ENCODE peak calls at places on chromosomes 5 and 9, in eight cellular contexts. Z is cardiac fibroblast, Y is neural crest cell, C is type B pancreatic cell, X is AG04450, I is heart right ventricle, T is fibroblast of lung, U is spleen. R is an unnamed sample.

GRCh38 chr5:168002116-168002515 is 289.3 kb upstream of the WWC1 start:
- DNase-seq in Y (no peak), T (no peak), U (no peak), I (no peak), X (no peak), C (no peak), Z (no peak), R (no peak)

GRCh38 chr5:154162475-154163217 is 27.9 kb upstream of the GALNT10 start:
- DNase-seq in Z (no peak), U (no peak), Y (no peak), I (no peak), X (no peak), C (no peak), T (no peak), R (no peak)

GRCh38 chr9:97557606-97558095 is 56.2 kb downstream of the TMOD1 start:
- DNase-seq in U (peak), I (peak), Z (peak), T (no peak), X (no peak), Y (no peak), C (no peak), R (no peak)

GRCh38 chr9:71629816-71630215 is 138.5 kb downstream of the CEMIP2 start:
- DNase-seq in I (no peak), Y (no peak), U (no peak), C (no peak), X (no peak), Z (no peak), T (no peak), R (no peak)

GRCh38 chr9:124202447-124202971 is 55.2 kb upstream of the NEK6 start:
- DNase-seq in I (peak), T (peak), X (no peak), C (no peak), Z (no peak), U (peak), Y (no peak), R (no peak)

GRCh38 chr5:31864015-31864414 is 225.1 kb downstream of the PDZD2 start:
- DNase-seq in T (no peak), C (no peak), U (no peak), Z (no peak), I (no peak), X (no peak), Y (no peak), R (no peak)

GRCh38 chr9:83219154-83219923 is 156.4 kb upstream of the RASEF start:
- DNase-seq in U (peak), X (no peak), C (peak), Z (peak), T (peak), I (peak), Y (peak), R (no peak)

GRCh38 chr5:35436441-35437057 is 181.1 kb upstream of the SPEF2 start:
- DNase-seq in C (no peak), X (no peak), Y (peak), Z (peak), U (no peak), T (peak), I (no peak), R (no peak)

GRCh38 chr5:74201334-74202081 is 439.0 kb downstream of the ENC1 start:
- DNase-seq in X (no peak), C (no peak), T (peak), Z (peak), Y (no peak), I (peak), U (no peak), R (no peak)

GRCh38 chr5:119336262-119336661 is 19.6 kb upstream of the TNFAIP8 start:
- DNase-seq in Z (no peak), Y (no peak), U (no peak), C (no peak), I (no peak), X (no peak), T (no peak), R (no peak)
- TF ChIP-seq CTCF in Z (no peak), Y (no peak), U (no peak), C (no peak), I (no peak), X (no peak), T (no peak), R (no peak)

GRCh38 chr5:52800394-52801213 is 12.9 kb downstream of the ITGA1 start:
- DNase-seq in I (peak), T (peak), C (no peak), X (no peak), U (peak), Z (peak), Y (peak), R (peak)
- TF ChIP-seq CTCF in I (no peak), T (no peak), C (peak), X (peak), U (no peak), Z (peak), Y (peak), R (peak)

DNA sequence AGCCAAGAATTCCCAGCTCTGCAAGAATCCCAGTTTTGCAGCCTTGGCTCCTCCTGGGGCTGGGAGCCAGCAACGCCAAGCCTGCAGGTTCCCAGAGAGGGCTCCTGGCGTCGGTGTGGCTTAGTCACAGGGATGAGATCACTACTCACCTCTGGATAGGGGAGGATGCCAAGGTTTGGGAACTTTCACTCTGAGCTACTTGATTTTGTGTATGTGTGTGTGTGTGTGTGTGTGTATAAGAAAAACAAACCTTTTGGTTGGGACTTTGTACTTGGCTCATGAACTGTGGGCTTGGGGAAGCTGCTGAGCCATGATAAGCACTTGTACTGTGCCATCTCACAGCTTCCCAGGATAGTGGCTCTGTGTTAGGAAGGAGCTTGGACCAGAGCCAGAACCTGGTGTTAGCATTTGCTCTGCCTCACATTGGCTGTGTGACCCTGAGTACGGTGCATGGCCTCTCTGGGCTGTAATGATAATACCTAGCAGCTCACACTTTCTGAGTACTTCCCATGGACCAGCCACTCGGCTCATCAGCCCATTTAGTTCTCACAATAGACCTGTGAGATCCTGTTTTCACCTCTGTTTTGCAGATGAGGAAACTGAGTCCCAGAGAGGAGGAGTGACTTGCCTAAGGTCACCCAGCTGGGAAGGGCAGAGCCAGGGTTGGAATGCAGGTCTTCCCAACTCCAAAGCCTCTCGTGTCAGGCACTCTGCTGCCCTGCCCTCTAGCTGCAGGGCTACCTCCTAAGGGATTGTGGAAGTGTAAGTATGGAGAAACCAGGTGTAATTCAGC is 41.4 kb upstream of the DAB2IP start:
- DNase-seq in Z (peak), T (peak), X (peak), I (peak), C (no peak), Y (no peak), U (no peak), R (no peak)
- TF ChIP-seq CTCF in Z (no peak), T (peak), X (no peak), I (no peak), C (no peak), Y (no peak), U (no peak), R (no peak)

DNA sequence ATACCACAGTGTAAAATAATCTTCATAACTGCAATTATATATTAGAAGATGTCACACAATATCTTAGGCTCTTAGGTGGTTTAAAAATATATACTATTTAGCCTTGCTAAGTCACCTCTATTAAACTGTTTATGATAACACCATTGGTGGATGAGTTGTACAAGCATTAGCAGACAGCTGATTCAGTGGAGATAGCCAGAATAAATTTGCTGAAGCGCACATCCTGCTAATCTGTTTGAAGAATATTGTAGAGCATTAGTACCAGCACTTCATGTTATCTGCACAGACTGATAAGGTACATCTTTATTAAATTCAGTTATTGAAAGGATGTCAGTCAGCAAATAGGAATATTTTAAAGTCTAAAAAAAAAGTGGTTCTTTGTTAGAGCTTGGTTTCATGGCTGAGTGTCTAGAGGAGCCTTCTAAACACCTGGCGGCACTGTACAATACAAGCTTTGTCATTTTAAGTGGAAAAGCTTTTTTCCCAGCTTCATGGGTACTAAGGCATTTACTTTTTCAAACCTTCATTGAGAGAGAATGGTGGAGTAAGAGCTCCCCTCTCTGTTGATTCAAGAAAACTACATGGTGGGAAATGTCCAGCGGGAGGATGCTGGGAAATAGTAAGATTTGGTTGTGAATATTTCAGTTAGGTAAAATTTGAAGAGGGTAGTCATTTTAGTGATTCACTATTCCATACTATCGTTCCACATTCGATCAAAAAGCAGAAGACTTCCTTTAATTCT is 275.1 kb downstream of the SLF1 start:
- DNase-seq in C (no peak), Y (no peak), T (peak), I (no peak), Z (peak), X (no peak), U (no peak), R (no peak)
- TF ChIP-seq CTCF in C (peak), Y (peak), T (peak), I (peak), Z (peak), X (peak), U (no peak), R (peak)

DNA sequence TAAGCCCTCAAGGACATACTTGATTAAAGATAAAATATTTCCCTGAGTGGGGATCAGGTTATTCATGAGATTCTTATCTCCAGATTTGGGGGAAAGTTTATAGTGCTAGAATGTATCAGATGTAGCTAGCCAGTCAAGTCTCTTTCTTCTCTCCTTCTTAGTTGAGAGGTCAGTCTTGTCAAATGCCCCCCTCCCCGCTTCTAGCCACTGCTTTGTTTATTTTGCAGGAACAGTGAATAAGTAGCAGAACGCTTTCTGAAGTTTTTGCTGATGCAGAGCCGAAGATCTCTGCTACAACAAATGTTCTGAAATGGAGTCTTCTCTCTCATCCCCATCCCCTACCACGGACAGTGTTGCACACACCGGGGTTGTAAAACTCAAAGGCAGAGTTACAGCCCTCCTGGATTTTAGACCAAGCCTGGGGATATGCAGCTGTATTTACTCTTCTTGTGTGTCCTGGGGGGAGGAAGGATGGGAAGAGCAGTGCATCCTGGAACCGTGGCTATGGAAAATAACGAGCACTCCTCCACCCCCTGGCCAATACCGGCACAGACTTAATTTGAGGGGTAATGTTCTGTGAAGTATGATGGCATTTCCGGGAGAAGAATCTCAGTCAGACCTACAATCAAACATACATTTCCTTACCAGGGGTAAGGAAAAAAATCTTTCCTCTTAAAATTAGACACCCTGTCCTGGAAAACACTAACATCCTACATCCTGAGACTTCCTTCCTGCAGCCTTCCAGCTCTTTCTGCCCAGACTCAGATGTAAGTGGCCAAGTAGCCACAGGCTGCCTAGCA is 10.7 kb upstream of the ERMP1 start:
- DNase-seq in T (peak), X (no peak), U (no peak), C (no peak), Z (peak), Y (no peak), I (no peak), R (no peak)
- TF ChIP-seq CTCF in T (no peak), X (no peak), U (no peak), C (no peak), Z (no peak), Y (no peak), I (no peak), R (peak)

DNA sequence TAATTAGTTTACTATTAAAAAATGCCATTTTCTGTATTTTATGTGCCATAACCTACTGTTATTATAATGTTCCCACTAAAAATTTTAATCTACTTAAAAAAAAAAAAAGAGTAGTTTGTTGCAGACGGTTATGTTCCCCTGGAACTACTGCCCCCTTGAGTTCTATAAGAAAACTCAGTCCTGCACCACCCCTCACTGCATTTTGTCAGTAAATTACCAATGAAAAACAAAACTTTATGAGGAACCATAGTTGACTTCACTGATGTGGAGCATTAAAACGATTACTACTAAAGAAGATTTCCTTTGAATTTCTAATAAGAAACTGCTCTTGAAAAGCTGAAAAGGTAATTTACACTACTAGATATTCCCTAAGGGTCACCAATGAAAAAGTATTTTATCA is 288.7 kb downstream of the FBXL17 start:
- DNase-seq in Z (peak), C (no peak), U (no peak), Y (no peak), I (no peak), X (peak), T (peak), R (no peak)
- TF ChIP-seq CTCF in Z (peak), C (peak), U (no peak), Y (peak), I (peak), X (peak), T (peak), R (peak)

DNA sequence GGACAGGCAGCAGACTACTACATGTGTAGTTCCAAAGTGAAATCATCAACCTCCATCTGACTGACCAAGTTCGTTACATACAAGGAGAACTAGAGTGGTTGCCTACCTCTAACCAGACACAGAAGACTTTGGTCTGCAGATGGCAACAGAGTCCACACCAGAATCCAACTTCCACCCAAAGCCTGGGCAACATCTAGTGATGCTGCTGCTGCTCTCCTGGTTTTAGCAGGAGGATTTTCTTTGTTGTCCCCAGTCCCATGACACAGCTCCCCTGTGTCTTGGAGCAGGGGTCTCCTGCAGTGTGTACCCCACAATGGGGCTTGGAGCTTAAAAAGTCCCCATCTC is 46.4 kb upstream of the APC start:
- DNase-seq in Z (no peak), C (no peak), X (no peak), U (no peak), Y (no peak), T (no peak), I (no peak), R (no peak)
- TF ChIP-seq CTCF in Z (no peak), C (no peak), X (no peak), U (no peak), Y (no peak), T (no peak), I (no peak), R (no peak)

GRCh38 chr5:65104831-65105230 is 336.1 kb downstream of the CWC27 start:
- DNase-seq in T (no peak), I (no peak), Z (no peak), X (no peak), Y (no peak), U (no peak), C (no peak), R (no peak)

GRCh38 chr5:65103674-65104035 is 334.9 kb downstream of the CWC27 start:
- DNase-seq in Y (no peak), Z (no peak), X (no peak), T (no peak), I (no peak), C (no peak), U (no peak), R (no peak)

GRCh38 chr5:65101706-65102105 is 333.0 kb downstream of the CWC27 start:
- DNase-seq in X (peak), Z (peak), U (no peak), C (no peak), T (no peak), Y (no peak), I (no peak), R (no peak)

GRCh38 chr5:65102501-65102825 is 333.7 kb downstream of the CWC27 start:
- DNase-seq in C (no peak), T (no peak), U (no peak), I (no peak), X (no peak), Y (no peak), Z (no peak), R (no peak)

GRCh38 chr5:65102826-65103673 is 334.3 kb downstream of the CWC27 start:
- DNase-seq in U (peak), X (no peak), Y (no peak), T (peak), I (peak), C (no peak), Z (peak), R (no peak)
- TF ChIP-seq CTCF in U (peak), X (no peak), Y (no peak), T (no peak), I (peak), C (no peak), Z (no peak), R (no peak)

GRCh38 chr5:170226138-170226435 is 6.7 kb upstream of the C5orf58 start:
- DNase-seq in T (no peak), Z (no peak), I (no peak), X (no peak), Y (no peak), C (no peak), U (no peak), R (no peak)

GRCh38 chr5:170223349-170223748 is 9.4 kb upstream of the C5orf58 start:
- DNase-seq in T (peak), Z (no peak), C (no peak), Y (no peak), I (no peak), U (no peak), X (no peak), R (no peak)

GRCh38 chr5:170225326-170226137 is 7.3 kb upstream of the C5orf58 start:
- DNase-seq in C (no peak), Y (peak), T (peak), Z (peak), X (no peak), I (peak), U (peak), R (no peak)

GRCh38 chr5:170221319-170221718 is 11.5 kb upstream of the C5orf58 start:
- DNase-seq in T (peak), Z (peak), U (no peak), C (no peak), I (no peak), Y (no peak), X (no peak), R (no peak)

GRCh38 chr5:170223906-170224305 is 8.9 kb upstream of the C5orf58 start:
- DNase-seq in Y (no peak), T (no peak), U (no peak), X (no peak), I (no peak), Z (no peak), C (no peak), R (no peak)
- TF ChIP-seq CTCF in Y (no peak), T (no peak), U (no peak), X (no peak), I (no peak), Z (no peak), C (no peak), R (no peak)

GRCh38 chr5:165161204-165161603 is 1655.8 kb downstream of the MAT2B start:
- DNase-seq in T (no peak), Y (no peak), Z (no peak), X (no peak), I (no peak), C (no peak), U (no peak), R (no peak)
- TF ChIP-seq CTCF in T (peak), Y (peak), Z (no peak), X (peak), I (no peak), C (peak), U (no peak), R (no peak)

R was measured in chondrocyte.